ENCODE peak calls at places on chromosomes 12 and 14, in seven cellular contexts. One of them, this sample, is unnamed.

GRCh38 chr14:73785336-73785833 is 66.2 kb upstream of the PTGR2 start:
- DNase-seq in H1: no peak
- DNase-seq in mesendoderm: peak; percentile 90
- DNase-seq in neuronal stem cell: peak; percentile 70
- DNase-seq in mesenchymal stem cell: peak; percentile 97
- DNase-seq in H9: peak; percentile 36
- DNase-seq in trophoblast cell: peak; percentile 98
- DNase-seq in this sample: peak; percentile 93

GRCh38 chr14:103716091-103716801 is 636 bp downstream of the ZFYVE21 start:
- DNase-seq in H1: no peak
- DNase-seq in mesendoderm: no peak
- DNase-seq in neuronal stem cell: no peak
- DNase-seq in mesenchymal stem cell: peak; percentile 33
- DNase-seq in H9: no peak
- DNase-seq in trophoblast cell: peak; percentile 28
- DNase-seq in this sample: no peak

GRCh38 chr14:32706672-32707071 is 232.0 kb upstream of the NPAS3 start:
- DNase-seq in H1: no peak
- DNase-seq in mesendoderm: no peak
- DNase-seq in neuronal stem cell: no peak
- DNase-seq in mesenchymal stem cell: no peak
- DNase-seq in H9: no peak
- DNase-seq in trophoblast cell: no peak
- DNase-seq in this sample: no peak

GRCh38 chr12:10235761-10236631 is 23.3 kb downstream of the GABARAPL1 start:
- DNase-seq in H1: no peak
- DNase-seq in mesendoderm: peak; percentile 65
- DNase-seq in neuronal stem cell: no peak
- DNase-seq in mesenchymal stem cell: peak; percentile 53
- DNase-seq in H9: no peak
- DNase-seq in trophoblast cell: peak; percentile 73
- DNase-seq in this sample: peak; percentile 44

GRCh38 chr14:99250636-99251208 is 21.3 kb downstream of the BCL11B start:
- DNase-seq in H1: no peak
- DNase-seq in mesendoderm: no peak
- DNase-seq in neuronal stem cell: no peak
- DNase-seq in mesenchymal stem cell: no peak
- DNase-seq in H9: no peak
- DNase-seq in trophoblast cell: no peak
- DNase-seq in this sample: no peak

GRCh38 chr12:93870020-93870795 is 193.0 kb downstream of the CRADD start:
- DNase-seq in H1: no peak
- DNase-seq in mesendoderm: no peak
- DNase-seq in neuronal stem cell: no peak
- DNase-seq in mesenchymal stem cell: no peak
- DNase-seq in H9: no peak
- DNase-seq in trophoblast cell: no peak
- DNase-seq in this sample: no peak

GRCh38 chr14:51283402-51283825 is 43.4 kb downstream of the TMX1 start:
- DNase-seq in H1: no peak
- DNase-seq in mesendoderm: peak; percentile 89
- DNase-seq in neuronal stem cell: peak; percentile 60
- DNase-seq in mesenchymal stem cell: peak; percentile 91
- DNase-seq in H9: no peak
- DNase-seq in trophoblast cell: peak; percentile 95
- DNase-seq in this sample: peak; percentile 93

GRCh38 chr12:103656291-103656690 is 69.2 kb downstream of the STAB2 start:
- DNase-seq in H1: no peak
- DNase-seq in mesendoderm: no peak
- DNase-seq in neuronal stem cell: no peak
- DNase-seq in mesenchymal stem cell: no peak
- DNase-seq in H9: no peak
- DNase-seq in trophoblast cell: no peak
- DNase-seq in this sample: no peak

GRCh38 chr14:36944307-36945010 is 227.9 kb downstream of the SLC25A21 start:
- DNase-seq in H1: no peak
- DNase-seq in mesendoderm: no peak
- DNase-seq in neuronal stem cell: no peak
- DNase-seq in mesenchymal stem cell: peak; percentile 48
- DNase-seq in H9: no peak
- DNase-seq in trophoblast cell: no peak
- DNase-seq in this sample: peak; percentile 79

GRCh38 chr12:117213295-117213808 is 23.1 kb upstream of the FBXO21 start:
- DNase-seq in H1: no peak
- DNase-seq in mesendoderm: no peak
- DNase-seq in neuronal stem cell: no peak
- DNase-seq in mesenchymal stem cell: no peak
- DNase-seq in H9: no peak
- DNase-seq in trophoblast cell: no peak
- DNase-seq in this sample: no peak

GRCh38 chr14:60506462-60506984 is 2.4 kb upstream of the SIX6 start:
- DNase-seq in H1: no peak
- DNase-seq in mesendoderm: peak; percentile 36
- DNase-seq in neuronal stem cell: peak; percentile 30
- DNase-seq in mesenchymal stem cell: no peak
- DNase-seq in H9: peak; percentile 49
- DNase-seq in trophoblast cell: no peak
- DNase-seq in this sample: no peak

GRCh38 chr12:46373303-46374182 is 970 bp upstream of the SLC38A2 start:
- DNase-seq in H1: no peak
- DNase-seq in mesendoderm: peak; percentile 88
- DNase-seq in neuronal stem cell: peak; percentile 60
- DNase-seq in mesenchymal stem cell: peak; percentile 82
- DNase-seq in H9: peak; percentile 82
- DNase-seq in trophoblast cell: peak; percentile 83
- DNase-seq in this sample: peak; percentile 68

GRCh38 chr14:53391631-53392030 is 238.5 kb upstream of the DDHD1 start:
- DNase-seq in H1: no peak
- DNase-seq in mesendoderm: no peak
- DNase-seq in neuronal stem cell: no peak
- DNase-seq in mesenchymal stem cell: peak; percentile 61
- DNase-seq in H9: no peak
- DNase-seq in trophoblast cell: no peak
- DNase-seq in this sample: peak; percentile 90

GRCh38 chr12:48811454-48812090 is 6.7 kb upstream of the CACNB3 start:
- DNase-seq in H1: no peak
- DNase-seq in mesendoderm: no peak
- DNase-seq in neuronal stem cell: no peak
- DNase-seq in mesenchymal stem cell: peak; percentile 43
- DNase-seq in H9: no peak
- DNase-seq in trophoblast cell: no peak
- DNase-seq in this sample: peak; percentile 39
- H2BK120ac ChIP-seq in H1: no peak overlapping the region
- H2BK120ac ChIP-seq in mesendoderm: no peak overlapping the region
- H2BK120ac ChIP-seq in neuronal stem cell: no peak overlapping the region
- H2BK120ac ChIP-seq in mesenchymal stem cell: peak overlapping the region; percentile 69
- H2BK120ac ChIP-seq in H9: no peak overlapping the region
- H2BK120ac ChIP-seq in trophoblast cell: no peak overlapping the region
- H2BK120ac ChIP-seq in this sample: peak overlapping the region; percentile 98

GRCh38 chr14:76067536-76067935 is 82.0 kb downstream of the IFT43 start:
- DNase-seq in H1: no peak
- DNase-seq in mesendoderm: no peak
- DNase-seq in neuronal stem cell: no peak
- DNase-seq in mesenchymal stem cell: no peak
- DNase-seq in H9: no peak
- DNase-seq in trophoblast cell: peak; percentile 57
- DNase-seq in this sample: no peak
- H2BK120ac ChIP-seq in H1: no peak overlapping the region
- H2BK120ac ChIP-seq in mesendoderm: no peak overlapping the region
- H2BK120ac ChIP-seq in neuronal stem cell: no peak overlapping the region
- H2BK120ac ChIP-seq in mesenchymal stem cell: no peak overlapping the region
- H2BK120ac ChIP-seq in H9: no peak overlapping the region
- H2BK120ac ChIP-seq in trophoblast cell: no peak overlapping the region
- H2BK120ac ChIP-seq in this sample: no peak overlapping the region

GRCh38 chr12:23361971-23362370 is 587.5 kb downstream of the SOX5 start:
- DNase-seq in H1: no peak
- DNase-seq in mesendoderm: peak; percentile 14
- DNase-seq in neuronal stem cell: no peak
- DNase-seq in mesenchymal stem cell: no peak
- DNase-seq in H9: no peak
- DNase-seq in trophoblast cell: no peak
- DNase-seq in this sample: no peak
- H2BK120ac ChIP-seq in H1: no peak overlapping the region
- H2BK120ac ChIP-seq in mesendoderm: no peak overlapping the region
- H2BK120ac ChIP-seq in neuronal stem cell: no peak overlapping the region
- H2BK120ac ChIP-seq in mesenchymal stem cell: no peak overlapping the region
- H2BK120ac ChIP-seq in H9: no peak overlapping the region
- H2BK120ac ChIP-seq in trophoblast cell: no peak overlapping the region
- H2BK120ac ChIP-seq in this sample: no peak overlapping the region

GRCh38 chr14:49249022-49249421 is 337.2 kb downstream of the RPS29 start:
- DNase-seq in H1: no peak
- DNase-seq in mesendoderm: no peak
- DNase-seq in neuronal stem cell: no peak
- DNase-seq in mesenchymal stem cell: peak; percentile 53
- DNase-seq in H9: no peak
- DNase-seq in trophoblast cell: no peak
- DNase-seq in this sample: peak; percentile 1

GRCh38 chr14:49250517-49250916 is 335.7 kb downstream of the RPS29 start:
- DNase-seq in H1: no peak
- DNase-seq in mesendoderm: no peak
- DNase-seq in neuronal stem cell: no peak
- DNase-seq in mesenchymal stem cell: no peak
- DNase-seq in H9: no peak
- DNase-seq in trophoblast cell: no peak
- DNase-seq in this sample: no peak

GRCh38 chr14:49250109-49250508 is 336.1 kb downstream of the RPS29 start:
- DNase-seq in H1: no peak
- DNase-seq in mesendoderm: peak; percentile 70
- DNase-seq in neuronal stem cell: no peak
- DNase-seq in mesenchymal stem cell: peak; percentile 47
- DNase-seq in H9: no peak
- DNase-seq in trophoblast cell: peak; percentile 34
- DNase-seq in this sample: peak; percentile 19
- H2BK120ac ChIP-seq in H1: no peak overlapping the region
- H2BK120ac ChIP-seq in mesendoderm: no peak overlapping the region
- H2BK120ac ChIP-seq in neuronal stem cell: no peak overlapping the region
- H2BK120ac ChIP-seq in mesenchymal stem cell: no peak overlapping the region
- H2BK120ac ChIP-seq in H9: no peak overlapping the region
- H2BK120ac ChIP-seq in trophoblast cell: no peak overlapping the region
- H2BK120ac ChIP-seq in this sample: no peak overlapping the region

GRCh38 chr12:108446766-108447165 is 68.3 kb upstream of the FICD start:
- DNase-seq in H1: no peak
- DNase-seq in mesendoderm: peak; percentile 51
- DNase-seq in neuronal stem cell: no peak
- DNase-seq in mesenchymal stem cell: peak; percentile 7
- DNase-seq in H9: no peak
- DNase-seq in trophoblast cell: peak; percentile 73
- DNase-seq in this sample: no peak
- H2BK120ac ChIP-seq in H1: peak overlapping the region; percentile 14
- H2BK120ac ChIP-seq in mesendoderm: peak overlapping the region; percentile 100
- H2BK120ac ChIP-seq in neuronal stem cell: no peak overlapping the region
- H2BK120ac ChIP-seq in mesenchymal stem cell: no peak overlapping the region
- H2BK120ac ChIP-seq in H9: no peak overlapping the region
- H2BK120ac ChIP-seq in trophoblast cell: no peak overlapping the region
- H2BK120ac ChIP-seq in this sample: no peak overlapping the region

GRCh38 chr12:32718926-32719325 is 36.8 kb downstream of the YARS2 start:
- DNase-seq in H1: no peak
- DNase-seq in mesendoderm: no peak
- DNase-seq in neuronal stem cell: no peak
- DNase-seq in mesenchymal stem cell: no peak
- DNase-seq in H9: no peak
- DNase-seq in trophoblast cell: peak; percentile 25
- DNase-seq in this sample: no peak
- H2BK120ac ChIP-seq in H1: no peak overlapping the region
- H2BK120ac ChIP-seq in mesendoderm: no peak overlapping the region
- H2BK120ac ChIP-seq in neuronal stem cell: no peak overlapping the region
- H2BK120ac ChIP-seq in mesenchymal stem cell: no peak overlapping the region
- H2BK120ac ChIP-seq in H9: no peak overlapping the region
- H2BK120ac ChIP-seq in trophoblast cell: no peak overlapping the region
- H2BK120ac ChIP-seq in this sample: no peak overlapping the region

GRCh38 chr12:106950591-106950990 is 5.1 kb upstream of the TMEM263 start:
- DNase-seq in H1: no peak
- DNase-seq in mesendoderm: no peak
- DNase-seq in neuronal stem cell: no peak
- DNase-seq in mesenchymal stem cell: no peak
- DNase-seq in H9: no peak
- DNase-seq in trophoblast cell: no peak
- DNase-seq in this sample: no peak
- H2BK120ac ChIP-seq in H1: no peak overlapping the region
- H2BK120ac ChIP-seq in mesendoderm: no peak overlapping the region
- H2BK120ac ChIP-seq in neuronal stem cell: no peak overlapping the region
- H2BK120ac ChIP-seq in mesenchymal stem cell: no peak overlapping the region
- H2BK120ac ChIP-seq in H9: no peak overlapping the region
- H2BK120ac ChIP-seq in trophoblast cell: no peak overlapping the region
- H2BK120ac ChIP-seq in this sample: no peak overlapping the region

DNA sequence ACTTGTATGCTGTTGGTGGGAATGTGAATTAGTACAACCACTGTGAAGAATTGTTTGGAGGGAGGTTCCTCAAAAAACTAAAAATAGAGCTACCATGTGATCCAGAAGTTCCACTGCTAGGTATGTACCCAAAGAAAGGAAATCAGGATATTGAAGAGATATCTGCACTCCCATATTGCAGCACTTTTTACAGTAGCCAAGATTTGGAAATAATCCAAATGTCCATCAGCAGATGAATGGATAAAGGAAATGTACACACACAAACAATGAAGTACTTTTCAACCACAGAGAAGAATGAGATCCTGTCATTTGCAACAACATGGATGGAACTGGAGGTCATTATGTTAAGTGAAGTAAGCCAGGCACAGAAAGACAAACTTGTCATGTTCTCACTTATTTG is 25.9 kb downstream of the TIGAR start:
- DNase-seq in H1: no peak
- DNase-seq in mesendoderm: no peak
- DNase-seq in neuronal stem cell: no peak
- DNase-seq in mesenchymal stem cell: no peak
- DNase-seq in H9: no peak
- DNase-seq in trophoblast cell: no peak
- DNase-seq in this sample: no peak
- H2BK120ac ChIP-seq in H1: no peak overlapping the region
- H2BK120ac ChIP-seq in mesendoderm: no peak overlapping the region
- H2BK120ac ChIP-seq in neuronal stem cell: no peak overlapping the region
- H2BK120ac ChIP-seq in mesenchymal stem cell: no peak overlapping the region
- H2BK120ac ChIP-seq in H9: no peak overlapping the region
- H2BK120ac ChIP-seq in trophoblast cell: no peak overlapping the region
- H2BK120ac ChIP-seq in this sample: no peak overlapping the region